ENCODE peak calls at places on chromosomes 7 and 10, in four cellular contexts. J, W, K and O are unnamed samples.

GRCh38 chr7:2247141-2247985 is 5.3 kb downstream of the NUDT1 start:
- DNase-seq in J (peak; percentile 31), K (peak; percentile 15), W (no peak), O (no peak)

GRCh38 chr10:69389827-69390490 is 26.8 kb downstream of the TACR2 start:
- DNase-seq in K (peak; percentile 69), J (peak; percentile 65), W (no peak), O (no peak)

GRCh38 chr10:93384006-93384405 is 98.1 kb downstream of the MYOF start:
- DNase-seq in W (no peak), K (no peak), J (peak; percentile 84), O (no peak)

GRCh38 chr10:86876748-86877147 is 80.7 kb downstream of the MMRN2 start:
- DNase-seq in K (no peak), W (no peak), J (no peak), O (no peak)

GRCh38 chr7:10022957-10023356 is 950.7 kb upstream of the PHF14 start:
- DNase-seq in W (no peak), J (no peak), K (peak; percentile 57), O (no peak)

GRCh38 chr7:48168159-48168558 is 3.1 kb upstream of the ABCA13 start:
- DNase-seq in K (no peak), W (no peak), J (no peak), O (no peak)

GRCh38 chr7:24778543-24779282 is 21.4 kb upstream of the GSDME start:
- DNase-seq in J (peak; percentile 52), W (no peak), K (no peak), O (no peak)

GRCh38 chr10:126384269-126384873 is 3.9 kb downstream of the ADAM12 start:
- DNase-seq in J (peak; percentile 58), W (no peak), K (no peak), O (no peak)

GRCh38 chr7:11576340-11576739 is 255.7 kb downstream of the THSD7A start:
- DNase-seq in W (no peak), J (no peak), K (no peak), O (no peak)

GRCh38 chr10:51524041-51524440 is 175.4 kb downstream of the CSTF2T start:
- DNase-seq in J (no peak), K (no peak), W (no peak), O (no peak)

GRCh38 chr7:157502701-157503111 is 165.9 kb downstream of the DNAJB6 start:
- DNase-seq in J (peak; percentile 84), K (no peak), W (no peak), O (no peak)

GRCh38 chr10:133180192-133180914 is 20.3 kb downstream of the KNDC1 start:
- DNase-seq in W (no peak), J (no peak), K (no peak), O (no peak)

GRCh38 chr7:66748127-66748511 is 7.6 kb downstream of the RABGEF1 start:
- DNase-seq in K (no peak), J (no peak), W (no peak), O (no peak)

GRCh38 chr7:2698581-2699288 is 10.7 kb downstream of the AMZ1 start:
- DNase-seq in J (no peak), W (peak; percentile 91), K (peak; percentile 45), O (peak; percentile 93)

GRCh38 chr7:55133630-55134392 is 115.0 kb downstream of the EGFR start:
- DNase-seq in W (no peak), K (no peak), J (peak; percentile 99), O (no peak)

GRCh38 chr7:14332155-14332554 is 342.7 kb upstream of the ETV1 start:
- DNase-seq in K (no peak), J (peak; percentile 2), W (no peak), O (no peak)

GRCh38 chr10:124048371-124049290 is 44.8 kb downstream of the CHST15 start:
- DNase-seq in W (no peak), J (no peak), K (no peak), O (no peak)

GRCh38 chr7:112484671-112485097 is 3.9 kb downstream of the LSMEM1 start:
- DNase-seq in K (no peak), W (no peak), J (peak; percentile 75), O (no peak)

GRCh38 chr10:110274072-110274627 is 30.6 kb downstream of the SMNDC1 start:
- DNase-seq in J (no peak), K (no peak), W (no peak), O (peak; percentile 48)

GRCh38 chr7:101651116-101651515 is 22.0 kb upstream of the MYL10 start:
- DNase-seq in J (no peak), W (no peak), K (no peak), O (no peak)